ENCODE peak calls at places on chromosomes 5 and 9, in five cellular contexts. J is breast epithelium, H is ovary, R is adrenal gland, A is foreskin fibroblast. B is an unnamed sample.

GRCh38 chr5:172841-173251 is 18.4 kb upstream of the LRRC14B start:
- DNase-seq in J (no peak), H (peak; percentile 19), R (no peak), A (no peak), B (no peak)

GRCh38 chr5:79418276-79418675 is 95.7 kb downstream of the HOMER1 start:
- DNase-seq in J (no peak), H (no peak), R (no peak), A (no peak), B (no peak)

GRCh38 chr5:83974151-83974822 is 253.6 kb upstream of the HAPLN1 start:
- DNase-seq in J (no peak), H (no peak), R (no peak), A (no peak), B (no peak)

GRCh38 chr9:119526703-119527102 is 157.5 kb upstream of the BRINP1 start:
- DNase-seq in J (no peak), H (no peak), R (no peak), A (no peak), B (no peak)

GRCh38 chr5:81768960-81769452 is 18.1 kb upstream of the SSBP2 start:
- DNase-seq in J (no peak), H (no peak), R (no peak), A (peak; percentile 86), B (no peak)

GRCh38 chr5:177128551-177128976 is 5.0 kb upstream of the NSD1 start:
- DNase-seq in J (no peak), H (no peak), R (no peak), A (peak; percentile 33), B (no peak)

GRCh38 chr5:109865636-109866035 is 175.9 kb downstream of the MAN2A1 start:
- DNase-seq in J (no peak), H (peak; percentile 29), R (peak; percentile 95), A (peak; percentile 91), B (no peak)

GRCh38 chr5:168314735-168315411 is 23.4 kb downstream of the WWC1 start:
- DNase-seq in J (peak; percentile 75), H (no peak), R (no peak), A (peak; percentile 90), B (peak; percentile 39)

GRCh38 chr5:135482383-135482933 is 30.3 kb upstream of the TIFAB start:
- DNase-seq in J (no peak), H (no peak), R (peak; percentile 68), A (no peak), B (no peak)

GRCh38 chr9:113523421-113524141 is 60.1 kb downstream of the RGS3 start:
- DNase-seq in J (no peak), H (peak; percentile 45), R (peak; percentile 78), A (peak; percentile 32), B (no peak)

GRCh38 chr9:16651445-16651964 is 219.0 kb downstream of the BNC2 start:
- DNase-seq in J (no peak), H (no peak), R (no peak), A (no peak), B (no peak)

GRCh38 chr5:9431496-9432258 is 114.2 kb downstream of the SEMA5A start:
- DNase-seq in J (no peak), H (no peak), R (no peak), A (peak; percentile 59), B (no peak)

GRCh38 chr5:40409600-40409999 is 270.1 kb upstream of the PTGER4 start:
- DNase-seq in J (no peak), H (no peak), R (no peak), A (no peak), B (no peak)

GRCh38 chr9:6078382-6079105 is 63.1 kb upstream of the RANBP6 start:
- DNase-seq in J (no peak), H (no peak), R (no peak), A (no peak), B (no peak)

GRCh38 chr5:137233726-137234125 is 265.4 kb downstream of the SPOCK1 start:
- DNase-seq in J (no peak), H (no peak), R (no peak), A (no peak), B (no peak)

GRCh38 chr9:107848598-107848997 is 359.0 kb upstream of the KLF4 start:
- DNase-seq in J (no peak), H (no peak), R (no peak), A (peak; percentile 37), B (no peak)

GRCh38 chr9:112137066-112137465 is 38.0 kb downstream of the SUSD1 start:
- DNase-seq in J (no peak), H (no peak), R (no peak), A (no peak), B (no peak)

GRCh38 chr9:136693135-136693489 is 5.9 kb upstream of the AGPAT2 start:
- DNase-seq in J (no peak), H (no peak), R (no peak), A (no peak), B (no peak)

GRCh38 chr9:136693490-136694162 is 6.4 kb upstream of the AGPAT2 start:
- DNase-seq in J (peak; percentile 67), H (no peak), R (no peak), A (peak; percentile 50), B (no peak)

GRCh38 chr9:136695435-136695895 is 8.2 kb upstream of the AGPAT2 start:
- DNase-seq in J (peak; percentile 88), H (no peak), R (no peak), A (no peak), B (no peak)

GRCh38 chr9:136694865-136695247 is 7.6 kb upstream of the AGPAT2 start:
- DNase-seq in J (no peak), H (no peak), R (no peak), A (no peak), B (no peak)

GRCh38 chr9:136694163-136694864 is 7.1 kb upstream of the AGPAT2 start:
- DNase-seq in J (no peak), H (no peak), R (no peak), A (peak; percentile 69), B (peak; percentile 52)
- TF ChIP-seq CTCF in J (peak; percentile 66), H (no peak), R (peak; percentile 71), A (peak; percentile 72), B (no peak)

GRCh38 chr5:68239485-68239884 is 23.9 kb downstream of the PIK3R1 start:
- DNase-seq in J (peak; percentile 69), H (peak; percentile 72), R (peak; percentile 96), A (peak; percentile 89), B (no peak)
- TF ChIP-seq CTCF in J (no peak), H (no peak), R (no peak), A (no peak), B (no peak)

DNA sequence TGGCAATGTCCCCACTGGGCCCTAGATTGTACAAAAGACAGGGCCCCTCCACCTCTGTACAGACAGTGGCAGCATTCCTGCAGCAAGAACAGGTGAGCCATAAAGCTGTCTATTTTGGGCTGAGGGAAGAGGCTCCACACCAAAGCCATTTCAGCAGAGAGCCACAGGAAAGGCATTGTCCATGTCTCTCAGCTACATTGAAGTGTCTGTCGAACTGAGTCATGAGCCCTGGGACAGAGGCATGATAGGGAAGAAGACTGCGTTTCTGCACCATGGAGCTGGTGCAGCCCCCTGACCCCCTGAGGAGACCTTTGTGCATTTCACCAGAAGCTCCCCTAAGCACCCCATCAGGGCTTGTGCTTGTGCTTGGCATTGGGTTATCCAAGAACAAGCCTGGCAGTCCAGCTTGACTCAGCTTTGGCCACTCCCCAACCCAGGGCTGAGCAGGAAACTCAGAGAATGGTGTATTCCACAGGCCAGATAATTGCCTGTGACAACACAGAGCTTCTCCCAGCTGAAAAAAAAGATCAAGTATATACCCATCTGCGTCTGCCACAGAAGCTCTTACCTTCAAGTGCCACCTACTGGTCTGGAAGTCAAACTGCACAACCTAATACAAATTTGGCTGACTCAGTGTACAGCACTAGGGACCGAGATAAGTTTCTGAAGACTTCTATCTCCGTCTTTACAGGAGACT is 5.9 kb upstream of the FRMD3 start:
- DNase-seq in J (no peak), H (no peak), R (peak; percentile 86), A (peak; percentile 76), B (no peak)
- TF ChIP-seq CTCF in J (peak; percentile 71), H (peak; percentile 18), R (peak; percentile 88), A (peak; percentile 79), B (no peak)

GRCh38 chr9:99231708-99232107 is 9.6 kb downstream of the SEC61B start:
- DNase-seq in J (no peak), H (no peak), R (no peak), A (peak; percentile 21), B (no peak)
- TF ChIP-seq CTCF in J (no peak), H (no peak), R (peak; percentile 30), A (peak; percentile 65), B (no peak)

GRCh38 chr5:61766141-61766540 is 434.1 kb downstream of the ZSWIM6 start:
- DNase-seq in J (no peak), H (no peak), R (no peak), A (no peak), B (no peak)

GRCh38 chr5:61767231-61768080 is 435.4 kb downstream of the ZSWIM6 start:
- DNase-seq in J (no peak), H (no peak), R (no peak), A (no peak), B (no peak)

GRCh38 chr5:61765471-61765870 is 433.4 kb downstream of the ZSWIM6 start:
- DNase-seq in J (no peak), H (no peak), R (no peak), A (no peak), B (no peak)

GRCh38 chr5:61771062-61771461 is 439.0 kb downstream of the ZSWIM6 start:
- DNase-seq in J (no peak), H (no peak), R (no peak), A (no peak), B (no peak)

GRCh38 chr5:61768692-61769281 is 436.7 kb downstream of the ZSWIM6 start:
- DNase-seq in J (no peak), H (no peak), R (no peak), A (peak; percentile 8), B (no peak)
- TF ChIP-seq CTCF in J (peak; percentile 20), H (no peak), R (peak; percentile 39), A (peak; percentile 57), B (no peak)

GRCh38 chr5:37840036-37840909 is at the start of gene GDNF:
- DNase-seq in J (no peak), H (peak; percentile 47), R (no peak), A (peak; percentile 86), B (no peak)
- TF ChIP-seq CTCF in J (no peak), H (no peak), R (peak; percentile 12), A (no peak), B (no peak)

GRCh38 chr9:136133191-136133958 is 14.7 kb upstream of the TMEM250 start:
- DNase-seq in J (no peak), H (no peak), R (no peak), A (peak; percentile 59), B (no peak)
- TF ChIP-seq CTCF in J (no peak), H (peak; percentile 40), R (peak; percentile 48), A (peak; percentile 33), B (no peak)

DNA sequence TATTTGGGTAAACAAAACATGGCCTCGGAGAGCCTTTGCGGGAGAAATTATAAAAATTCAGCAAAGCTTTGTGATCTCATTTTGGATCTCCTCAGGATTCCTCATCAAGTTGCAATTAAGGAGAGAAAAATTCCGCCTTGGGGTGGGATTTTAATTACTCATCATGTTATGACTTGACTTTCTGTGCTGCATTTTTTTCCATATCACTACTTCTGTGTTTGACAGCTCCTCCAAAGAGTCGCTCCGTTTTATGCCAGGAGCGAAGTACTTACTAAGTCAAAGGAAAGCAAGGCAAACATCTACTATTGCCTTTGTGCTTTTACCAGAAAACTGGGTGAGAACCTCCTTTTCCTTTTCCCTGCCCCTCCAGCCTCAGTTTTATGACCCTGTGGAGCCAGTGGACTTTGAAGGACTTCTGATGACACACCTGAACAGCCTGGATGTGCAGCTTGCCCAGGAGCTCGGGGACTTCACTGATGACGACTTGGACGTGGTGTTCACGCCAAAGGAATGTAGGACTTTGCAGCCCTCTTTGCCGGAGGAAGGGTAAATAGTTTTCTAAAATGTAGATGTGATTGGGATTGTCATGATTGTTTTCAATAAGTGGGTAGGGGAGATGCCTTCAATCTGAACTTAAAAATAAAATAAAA is 71.6 kb downstream of the DOCK8 start:
- DNase-seq in J (no peak), H (no peak), R (no peak), A (no peak), B (no peak)
- TF ChIP-seq CTCF in J (no peak), H (no peak), R (no peak), A (no peak), B (no peak)

B was measured in omental fat pad.